ENCODE peak calls at places on chromosomes 12 and 14, in four cellular contexts. W is transverse colon; N is body of pancreas; S is CD8-positive, alpha-beta memory T cell. Z is an unnamed sample.

GRCh38 chr14:78700236-78700635 is 530.1 kb downstream of the NRXN3 start:
- DNase-seq in W (no peak), N (no peak), S (no peak), Z (no peak)

GRCh38 chr14:89041245-89041585 is 216.8 kb downstream of the TTC8 start:
- DNase-seq in N (peak), W (peak), S (no peak), Z (no peak)

GRCh38 chr14:79201545-79202247 is 1009.6 kb downstream of the DIO2 start:
- DNase-seq in S (no peak), W (no peak), N (no peak), Z (no peak)

GRCh38 chr12:3698218-3698974 is 54.5 kb downstream of the CRACR2A start:
- DNase-seq in S (no peak), W (no peak), N (no peak), Z (no peak)

GRCh38 chr12:87690236-87690810 is 338.9 kb downstream of the C12orf50 start:
- DNase-seq in W (no peak), S (no peak), N (no peak), Z (no peak)

GRCh38 chr14:21107360-21107781 is 6.5 kb downstream of the TMEM253 start:
- DNase-seq in W (no peak), N (no peak), S (no peak), Z (no peak)

GRCh38 chr14:68106456-68106855 is 286.9 kb downstream of the RAD51B start:
- DNase-seq in S (no peak), W (no peak), N (no peak), Z (no peak)

GRCh38 chr14:76720382-76720813 is 40.9 kb upstream of the VASH1 start:
- DNase-seq in S (no peak), W (peak), N (peak), Z (peak)

GRCh38 chr14:22231022-22231421 is 358.0 kb downstream of the DAD1 start:
- DNase-seq in W (no peak), S (peak), N (no peak), Z (no peak)

GRCh38 chr12:52037248-52037861 is 13.9 kb upstream of the NR4A1 start:
- DNase-seq in N (peak), S (no peak), W (peak), Z (no peak)

GRCh38 chr14:39880106-39880695 is 448.0 kb upstream of the FBXO33 start:
- DNase-seq in N (no peak), W (no peak), S (no peak), Z (no peak)

GRCh38 chr12:112961074-112961473 is 17.2 kb upstream of the OAS2 start:
- DNase-seq in S (no peak), N (no peak), W (no peak), Z (no peak)

GRCh38 chr14:69475194-69475818 is 9.2 kb upstream of the PLEKHD1 start:
- DNase-seq in W (no peak), N (no peak), S (no peak), Z (no peak)

GRCh38 chr14:81903477-81903876 is 369.8 kb upstream of the SEL1L start:
- DNase-seq in N (no peak), S (no peak), W (no peak), Z (no peak)

GRCh38 chr12:55820679-55821078 is 2.8 kb downstream of the ORMDL2 start:
- DNase-seq in S (no peak), W (no peak), N (no peak), Z (no peak)

GRCh38 chr12:53974084-53975018 is at the start of gene HOTAIR:
- DNase-seq in N (peak), W (no peak), S (peak), Z (no peak)

GRCh38 chr14:23113346-23114119 is 5.5 kb downstream of the CEBPE start:
- DNase-seq in S (no peak), N (no peak), W (no peak), Z (no peak)

GRCh38 chr14:68286667-68287066 is 467.1 kb downstream of the RAD51B start:
- DNase-seq in W (no peak), N (no peak), S (no peak), Z (no peak)

GRCh38 chr12:119710374-119710773 is 42.4 kb downstream of the PRKAB1 start:
- DNase-seq in N (no peak), W (no peak), S (no peak), Z (no peak)

GRCh38 chr12:89064151-89064550 is 288.1 kb downstream of the DUSP6 start:
- DNase-seq in N (no peak), S (no peak), W (no peak), Z (no peak)

DNA sequence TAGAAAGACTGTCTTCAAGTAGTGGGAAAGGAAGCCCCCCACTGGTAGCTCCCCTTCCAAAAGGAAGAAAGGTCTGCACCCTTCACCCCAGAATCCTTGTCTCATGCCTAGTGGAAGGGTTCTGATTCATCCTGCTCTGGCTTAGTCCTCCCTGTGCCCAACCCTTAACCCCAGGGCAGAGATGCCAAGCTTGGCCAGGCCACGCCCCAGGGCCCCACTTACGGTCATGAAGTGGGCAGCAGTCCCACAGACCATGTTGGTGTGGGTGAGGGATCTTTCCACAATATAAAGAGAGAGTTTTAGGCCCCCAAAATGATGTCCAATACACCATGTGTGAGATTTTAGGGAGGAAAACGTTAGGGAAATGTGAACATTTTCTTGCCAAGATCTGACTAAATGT is 8.4 kb upstream of the SSPN start:
- DNase-seq in S (no peak), W (no peak), N (no peak), Z (no peak)
- H3K27ac ChIP-seq in S (no peak), W (no peak), N (no peak), Z (no peak)

DNA sequence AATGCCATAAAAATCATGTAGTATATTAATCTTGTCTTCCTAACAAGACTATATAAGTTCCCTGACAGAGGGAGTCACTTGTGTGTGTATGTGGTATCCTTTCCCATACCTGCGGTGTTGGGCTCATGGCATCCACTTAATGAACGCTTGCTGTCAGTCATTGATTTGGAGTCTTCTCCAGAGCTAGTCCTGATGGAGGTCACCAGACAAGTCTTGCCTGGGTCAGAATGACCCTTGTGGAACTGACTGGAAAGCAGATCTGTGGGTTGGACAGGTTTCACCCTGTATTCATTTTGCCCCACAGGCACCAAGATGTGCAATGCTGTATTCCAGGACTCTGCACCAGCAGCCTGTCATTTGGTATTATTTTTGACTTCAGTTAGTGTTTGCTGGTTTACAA is 27.3 kb upstream of the WNK1 start:
- DNase-seq in N (no peak), W (no peak), S (no peak), Z (no peak)
- H3K27ac ChIP-seq in N (no peak), W (no peak), S (no peak), Z (no peak)

DNA sequence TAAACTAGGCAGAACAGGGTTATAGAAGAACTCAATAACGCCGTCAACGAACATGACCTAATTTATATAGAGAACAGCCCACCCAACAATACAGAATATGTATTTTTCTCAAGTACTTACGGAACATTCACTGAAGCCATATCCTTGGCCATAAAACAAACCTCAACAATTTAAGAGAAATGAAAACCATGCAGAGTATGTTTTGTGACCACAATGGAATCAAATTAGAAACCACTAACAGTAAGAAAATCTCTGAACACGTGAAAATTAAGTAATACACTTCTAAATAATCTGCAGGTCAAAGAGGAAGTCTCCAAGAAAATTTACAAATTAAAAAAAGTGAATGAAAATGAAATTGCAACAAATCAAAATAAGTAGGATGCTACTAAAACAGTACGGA is 9.4 kb downstream of the SART3 start:
- DNase-seq in N (no peak), W (no peak), S (no peak), Z (no peak)
- H3K27ac ChIP-seq in N (no peak), W (no peak), S (no peak), Z (no peak)

GRCh38 chr14:105369653-105370040 is 28.7 kb upstream of the TEX22 start:
- DNase-seq in S (no peak), N (no peak), W (no peak), Z (no peak)

GRCh38 chr14:105368032-105368417 is 30.3 kb upstream of the TEX22 start:
- DNase-seq in W (no peak), N (no peak), S (no peak), Z (no peak)

GRCh38 chr14:105367116-105368031 is 31.0 kb upstream of the TEX22 start:
- DNase-seq in W (no peak), S (no peak), N (no peak), Z (no peak)

GRCh38 chr14:105368426-105368825 is 29.9 kb upstream of the TEX22 start:
- DNase-seq in N (no peak), S (no peak), W (no peak), Z (no peak)

GRCh38 chr14:105368910-105369652 is 29.3 kb upstream of the TEX22 start:
- DNase-seq in S (no peak), N (no peak), W (no peak), Z (no peak)
- H3K27ac ChIP-seq in S (no peak), N (no peak), W (no peak), Z (no peak)

GRCh38 chr12:71456990-71457389 is 17.4 kb downstream of the LGR5 start:
- DNase-seq in S (no peak), N (no peak), W (no peak), Z (no peak)

GRCh38 chr12:71460318-71460717 is 20.7 kb downstream of the LGR5 start:
- DNase-seq in W (no peak), S (no peak), N (no peak), Z (no peak)

GRCh38 chr12:71452006-71452405 is 12.4 kb downstream of the LGR5 start:
- DNase-seq in N (no peak), S (no peak), W (no peak), Z (no peak)

GRCh38 chr12:71456316-71456715 is 16.7 kb downstream of the LGR5 start:
- DNase-seq in N (no peak), W (no peak), S (no peak), Z (no peak)

DNA sequence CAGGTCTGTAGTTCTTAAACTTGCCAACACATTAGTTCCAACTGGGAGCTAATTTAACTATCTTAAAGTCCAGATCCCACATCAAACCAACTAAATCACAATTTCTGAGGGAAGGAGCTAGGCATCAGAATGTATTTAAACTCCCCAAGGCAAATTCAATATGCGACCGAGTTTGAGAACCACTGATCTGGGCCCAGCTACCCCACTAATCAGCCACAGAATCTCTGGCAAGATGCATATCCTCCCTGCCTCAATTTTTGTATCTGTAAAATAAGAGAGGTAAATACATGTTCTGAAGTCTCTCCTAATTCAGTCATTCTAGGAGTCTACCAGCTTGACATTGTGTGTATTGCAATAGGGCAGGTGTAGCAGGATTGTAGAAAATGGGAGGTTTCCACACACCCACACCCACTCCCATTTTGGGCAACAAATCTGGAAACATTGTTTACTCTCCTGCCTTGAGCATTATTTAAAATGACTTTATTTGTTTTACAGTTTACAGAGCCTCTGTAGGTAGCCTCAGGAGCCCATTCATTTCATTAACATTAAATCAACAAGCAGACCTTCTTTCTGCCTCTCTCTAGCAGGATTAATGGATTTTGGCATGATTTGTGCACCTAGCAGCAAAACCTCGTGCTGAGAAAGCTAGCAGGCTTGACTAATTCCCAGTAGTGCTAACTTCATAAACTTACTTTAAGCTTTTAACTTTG is 15.6 kb downstream of the LGR5 start:
- DNase-seq in W (no peak), S (no peak), N (no peak), Z (no peak)
- H3K27ac ChIP-seq in W (no peak), S (no peak), N (no peak), Z (no peak)

DNA sequence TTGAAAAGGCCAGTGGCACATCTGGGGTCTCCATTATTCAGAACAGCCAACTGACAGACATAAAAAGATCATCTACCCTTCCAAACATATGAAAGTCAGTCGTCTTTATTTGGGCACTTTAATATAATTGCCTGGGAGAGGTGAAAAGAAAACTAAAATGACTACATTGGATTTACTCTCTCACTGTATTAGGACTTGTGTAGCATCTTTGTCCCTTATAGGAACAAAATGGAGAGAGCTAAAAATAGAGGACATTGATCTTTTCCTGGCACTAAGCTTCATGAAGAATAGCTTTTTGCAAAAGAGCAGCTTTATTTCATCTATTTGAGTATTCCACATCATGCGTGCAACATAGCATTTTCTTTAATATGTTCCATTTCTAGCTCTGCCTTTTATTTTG is 254.8 kb downstream of the SEC23A start:
- DNase-seq in S (no peak), W (no peak), N (no peak), Z (no peak)
- H3K27ac ChIP-seq in S (no peak), W (no peak), N (no peak), Z (no peak)

GRCh38 chr12:70660002-70660604 is 22.9 kb upstream of the PTPRB start:
- DNase-seq in N (no peak), W (no peak), S (no peak), Z (no peak)
- H3K27ac ChIP-seq in N (no peak), W (no peak), S (peak), Z (no peak)

GRCh38 chr12:120726961-120727360 is 1.3 kb downstream of the ACADS start:
- DNase-seq in N (no peak), S (no peak), W (no peak), Z (no peak)
- H3K27ac ChIP-seq in N (no peak), S (no peak), W (peak), Z (peak)

GRCh38 chr12:91590991-91591987 is 408.7 kb upstream of the DCN start:
- DNase-seq in N (no peak), W (no peak), S (no peak), Z (no peak)
- H3K27ac ChIP-seq in N (no peak), W (no peak), S (no peak), Z (no peak)

Z was measured in Peyer's patch.